ENCODE peak calls at places on chromosomes 16 and 17, in eight cellular contexts. One of them, this sample, is unnamed.

GRCh38 chr16:75105306-75106061 is 11.1 kb downstream of the LDHD start:
- DNase-seq in tibial artery: peak
- DNase-seq in activated CD4-positive, alpha-beta T cell treated with anti-CD3 and anti-CD28 coated beads, Interleukin-2, amount 10 ng/mL, durations not matched to agents 7 days and 5 days: no peak
- DNase-seq in T-helper 1 cell: no peak
- DNase-seq in germinal center: peak
- DNase-seq in SK-N-SH: peak
- DNase-seq in activated naive CD4-positive, alpha-beta T cell: no peak
- DNase-seq in Daoy: no peak
- DNase-seq in this sample: peak

GRCh38 chr17:41415833-41416335 is 8.5 kb downstream of the KRT37 start:
- DNase-seq in tibial artery: peak
- DNase-seq in activated CD4-positive, alpha-beta T cell treated with anti-CD3 and anti-CD28 coated beads, Interleukin-2, amount 10 ng/mL, durations not matched to agents 7 days and 5 days: no peak
- DNase-seq in T-helper 1 cell: no peak
- DNase-seq in germinal center: no peak
- DNase-seq in SK-N-SH: no peak
- DNase-seq in activated naive CD4-positive, alpha-beta T cell: no peak
- DNase-seq in Daoy: no peak
- DNase-seq in this sample: peak

GRCh38 chr16:67481561-67482259 is 753 bp upstream of the ATP6V0D1 start:
- DNase-seq in tibial artery: no peak
- DNase-seq in activated CD4-positive, alpha-beta T cell treated with anti-CD3 and anti-CD28 coated beads, Interleukin-2, amount 10 ng/mL, durations not matched to agents 7 days and 5 days: peak
- DNase-seq in T-helper 1 cell: no peak
- DNase-seq in germinal center: no peak
- DNase-seq in SK-N-SH: peak
- DNase-seq in activated naive CD4-positive, alpha-beta T cell: no peak
- DNase-seq in Daoy: peak
- DNase-seq in this sample: no peak

GRCh38 chr17:3659541-3660111 is 8.8 kb downstream of the TAX1BP3 start:
- DNase-seq in tibial artery: peak
- DNase-seq in activated CD4-positive, alpha-beta T cell treated with anti-CD3 and anti-CD28 coated beads, Interleukin-2, amount 10 ng/mL, durations not matched to agents 7 days and 5 days: no peak
- DNase-seq in T-helper 1 cell: no peak
- DNase-seq in germinal center: no peak
- DNase-seq in SK-N-SH: no peak
- DNase-seq in activated naive CD4-positive, alpha-beta T cell: no peak
- DNase-seq in Daoy: peak
- DNase-seq in this sample: peak

GRCh38 chr17:81239714-81240555 is 817 bp downstream of the NDUFAF8 start:
- DNase-seq in tibial artery: no peak
- DNase-seq in activated CD4-positive, alpha-beta T cell treated with anti-CD3 and anti-CD28 coated beads, Interleukin-2, amount 10 ng/mL, durations not matched to agents 7 days and 5 days: peak
- DNase-seq in T-helper 1 cell: no peak
- DNase-seq in germinal center: peak
- DNase-seq in SK-N-SH: peak
- DNase-seq in activated naive CD4-positive, alpha-beta T cell: no peak
- DNase-seq in Daoy: no peak
- DNase-seq in this sample: no peak

GRCh38 chr17:15321556-15322250 is 19.7 kb downstream of the TEKT3 start:
- DNase-seq in tibial artery: no peak
- DNase-seq in activated CD4-positive, alpha-beta T cell treated with anti-CD3 and anti-CD28 coated beads, Interleukin-2, amount 10 ng/mL, durations not matched to agents 7 days and 5 days: no peak
- DNase-seq in T-helper 1 cell: no peak
- DNase-seq in germinal center: no peak
- DNase-seq in SK-N-SH: no peak
- DNase-seq in activated naive CD4-positive, alpha-beta T cell: no peak
- DNase-seq in Daoy: peak
- DNase-seq in this sample: no peak

GRCh38 chr16:84308120-84308519 is 13.4 kb downstream of the WFDC1 start:
- DNase-seq in tibial artery: peak
- DNase-seq in activated CD4-positive, alpha-beta T cell treated with anti-CD3 and anti-CD28 coated beads, Interleukin-2, amount 10 ng/mL, durations not matched to agents 7 days and 5 days: no peak
- DNase-seq in T-helper 1 cell: no peak
- DNase-seq in germinal center: peak
- DNase-seq in SK-N-SH: peak
- DNase-seq in activated naive CD4-positive, alpha-beta T cell: no peak
- DNase-seq in Daoy: peak
- DNase-seq in this sample: peak

GRCh38 chr16:90077757-90078593 is 844 bp upstream of the PRDM7 start:
- DNase-seq in tibial artery: no peak
- DNase-seq in activated CD4-positive, alpha-beta T cell treated with anti-CD3 and anti-CD28 coated beads, Interleukin-2, amount 10 ng/mL, durations not matched to agents 7 days and 5 days: peak
- DNase-seq in T-helper 1 cell: peak
- DNase-seq in germinal center: peak
- DNase-seq in SK-N-SH: peak
- DNase-seq in activated naive CD4-positive, alpha-beta T cell: peak
- DNase-seq in Daoy: no peak
- DNase-seq in this sample: no peak

GRCh38 chr17:73999246-73999645 is 204.2 kb upstream of the RPL38 start:
- DNase-seq in tibial artery: no peak
- DNase-seq in activated CD4-positive, alpha-beta T cell treated with anti-CD3 and anti-CD28 coated beads, Interleukin-2, amount 10 ng/mL, durations not matched to agents 7 days and 5 days: no peak
- DNase-seq in T-helper 1 cell: no peak
- DNase-seq in germinal center: no peak
- DNase-seq in SK-N-SH: no peak
- DNase-seq in activated naive CD4-positive, alpha-beta T cell: no peak
- DNase-seq in Daoy: no peak
- DNase-seq in this sample: no peak

GRCh38 chr16:55021595-55022475 is 91.2 kb downstream of the IRX5 start:
- DNase-seq in tibial artery: no peak
- DNase-seq in activated CD4-positive, alpha-beta T cell treated with anti-CD3 and anti-CD28 coated beads, Interleukin-2, amount 10 ng/mL, durations not matched to agents 7 days and 5 days: no peak
- DNase-seq in T-helper 1 cell: no peak
- DNase-seq in germinal center: no peak
- DNase-seq in SK-N-SH: no peak
- DNase-seq in activated naive CD4-positive, alpha-beta T cell: no peak
- DNase-seq in Daoy: peak
- DNase-seq in this sample: peak

GRCh38 chr17:83149326-83149725 is 69.9 kb downstream of the METRNL start:
- DNase-seq in tibial artery: no peak
- DNase-seq in activated CD4-positive, alpha-beta T cell treated with anti-CD3 and anti-CD28 coated beads, Interleukin-2, amount 10 ng/mL, durations not matched to agents 7 days and 5 days: no peak
- DNase-seq in T-helper 1 cell: no peak
- DNase-seq in germinal center: no peak
- DNase-seq in SK-N-SH: no peak
- DNase-seq in activated naive CD4-positive, alpha-beta T cell: no peak
- DNase-seq in Daoy: no peak
- DNase-seq in this sample: peak